ENCODE peak calls at places on chromosome 12, in four cellular contexts. G is MM.1S, D is OCI-LY7, I is Karpas-422. L is an unnamed sample.

GRCh38 chr12:77354766-77355362 is 289.5 kb upstream of the E2F7 start:
- DNase-seq in G (no peak), D (no peak), I (no peak), L (no peak)

GRCh38 chr12:25249951-25250738 is 584 bp downstream of the KRAS start:
- DNase-seq in G (peak; percentile 84), D (peak; percentile 67), I (peak; percentile 72), L (no peak)

GRCh38 chr12:3141339-3142321 is 64.5 kb downstream of the TSPAN9 start:
- DNase-seq in G (no peak), D (no peak), I (no peak), L (no peak)

GRCh38 chr12:67256649-67257048 is 12.5 kb upstream of the CAND1 start:
- DNase-seq in G (no peak), D (no peak), I (no peak), L (no peak)

GRCh38 chr12:85568395-85569103 is 267.7 kb downstream of the RASSF9 start:
- DNase-seq in G (no peak), D (no peak), I (no peak), L (no peak)

GRCh38 chr12:12474931-12475485 is 87.7 kb downstream of the DUSP16 start:
- DNase-seq in G (no peak), D (no peak), I (no peak), L (no peak)

GRCh38 chr12:26188132-26188531 is 7.2 kb upstream of the SSPN start:
- DNase-seq in G (no peak), D (no peak), I (peak; percentile 33), L (no peak)

GRCh38 chr12:54926246-54926645 is 58.3 kb downstream of the TESPA1 start:
- DNase-seq in G (no peak), D (no peak), I (no peak), L (no peak)

GRCh38 chr12:122174155-122174845 is at the start of gene IL31:
- DNase-seq in G (no peak), D (no peak), I (no peak), L (no peak)

GRCh38 chr12:50520808-50521207 is 16.0 kb downstream of the DIP2B start:
- DNase-seq in G (no peak), D (no peak), I (no peak), L (no peak)

GRCh38 chr12:57051011-57051410 is 1.1 kb upstream of the MYO1A start:
- DNase-seq in G (no peak), D (no peak), I (no peak), L (no peak)

GRCh38 chr12:75170786-75171185 is 38.9 kb downstream of the KCNC2 start:
- DNase-seq in G (peak; percentile 61), D (no peak), I (no peak), L (no peak)

GRCh38 chr12:95674631-95675030 is 115.9 kb downstream of the NTN4 start:
- DNase-seq in G (no peak), D (no peak), I (no peak), L (no peak)

GRCh38 chr12:132672116-132672515 is 15.0 kb downstream of the POLE start:
- DNase-seq in G (no peak), D (no peak), I (no peak), L (no peak)

GRCh38 chr12:85920324-85920947 is 46.3 kb downstream of the NTS start:
- DNase-seq in G (peak; percentile 66), D (peak; percentile 49), I (peak; percentile 75), L (no peak)

GRCh38 chr12:53239643-53240258 is 7.7 kb upstream of the RARG start:
- DNase-seq in G (no peak), D (no peak), I (no peak), L (no peak)

GRCh38 chr12:92844147-92844763 is 84.8 kb downstream of the EEA1 start:
- DNase-seq in G (no peak), D (no peak), I (no peak), L (no peak)

DNA sequence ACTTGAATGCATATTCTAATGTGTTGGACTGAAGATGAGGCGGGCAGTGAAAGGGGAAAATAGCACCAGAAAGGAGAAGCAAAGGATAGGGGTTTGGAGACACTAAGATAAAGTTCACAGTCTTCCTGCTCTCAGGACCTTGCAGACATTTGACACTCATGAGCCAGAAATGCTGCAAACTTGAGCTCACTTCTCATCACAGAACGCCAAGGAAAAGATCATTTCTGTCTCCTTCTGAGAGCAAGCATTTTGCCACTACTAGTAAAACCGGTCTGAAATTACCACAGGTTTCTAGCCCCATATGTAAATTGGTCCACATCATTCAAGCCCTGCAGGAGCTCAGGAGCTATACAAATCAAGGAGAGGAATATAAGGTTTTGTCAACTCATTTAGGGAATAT is 44.6 kb upstream of the ANO2 start:
- DNase-seq in G (no peak), D (no peak), I (no peak), L (no peak)
- H3K4me1 ChIP-seq in G (no peaks in the 10 kb centered on the region), D (no peaks in the 10 kb centered on the region), I (peaks cover 6% of the 10 kb centered on the region), L (no peaks in the 10 kb centered on the region)

DNA sequence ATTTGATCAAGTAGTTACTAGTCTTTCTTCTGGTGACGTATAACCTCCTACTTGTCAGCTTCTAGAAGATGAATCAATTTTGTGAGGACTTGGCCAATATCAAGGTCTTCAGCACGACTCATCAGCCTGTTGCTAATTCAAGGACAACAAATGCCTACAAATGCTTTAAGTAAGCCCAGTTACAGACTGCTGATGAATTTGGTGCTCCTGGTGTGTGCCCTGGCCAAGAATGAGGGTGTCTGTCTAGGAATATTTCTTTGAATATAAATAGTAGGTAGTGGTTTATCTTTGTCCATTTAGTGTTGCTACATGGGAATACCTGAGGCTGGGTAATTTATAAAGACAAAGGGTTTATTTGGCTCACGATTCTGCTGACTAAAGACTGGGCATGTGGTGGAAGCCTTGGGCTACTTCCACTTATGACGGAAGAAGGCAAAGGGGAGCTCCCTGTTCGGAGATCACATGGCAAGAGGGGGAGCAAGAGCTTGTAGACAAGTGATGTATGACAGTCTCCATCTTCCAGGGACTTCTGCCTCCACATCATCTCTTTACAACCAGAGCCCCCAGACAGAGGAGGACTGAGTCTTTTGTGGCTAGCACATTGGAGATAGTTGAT is 180.2 kb downstream of the CRADD start:
- DNase-seq in G (no peak), D (no peak), I (no peak), L (no peak)
- H3K4me2 ChIP-seq in G (no peak overlapping the region), D (no peak overlapping the region), I (no peak overlapping the region), L (no peak overlapping the region)

DNA sequence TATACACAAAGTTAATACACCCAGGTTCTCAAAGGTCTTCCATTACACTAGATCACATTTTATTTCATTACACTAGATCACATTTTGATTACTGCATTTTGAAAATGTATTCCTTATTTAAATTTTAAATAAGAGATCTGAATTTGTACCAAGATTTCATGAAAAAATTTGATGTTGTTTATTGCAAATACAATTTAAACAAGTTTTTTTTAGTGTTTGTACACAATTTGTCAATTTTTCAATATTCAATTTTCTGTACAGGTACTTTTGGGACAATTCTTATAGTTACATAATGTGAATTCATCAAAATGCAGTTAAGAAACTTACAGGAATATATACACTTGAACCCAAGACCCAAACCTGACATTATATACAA is 14.3 kb downstream of the SLC38A2 start:
- DNase-seq in G (no peak), D (no peak), I (no peak), L (no peak)
- H3K9me2 ChIP-seq in G (no peaks in the 10 kb centered on the region), D (no peaks in the 10 kb centered on the region), I (no peaks in the 10 kb centered on the region), L (no peaks in the 10 kb centered on the region)

DNA sequence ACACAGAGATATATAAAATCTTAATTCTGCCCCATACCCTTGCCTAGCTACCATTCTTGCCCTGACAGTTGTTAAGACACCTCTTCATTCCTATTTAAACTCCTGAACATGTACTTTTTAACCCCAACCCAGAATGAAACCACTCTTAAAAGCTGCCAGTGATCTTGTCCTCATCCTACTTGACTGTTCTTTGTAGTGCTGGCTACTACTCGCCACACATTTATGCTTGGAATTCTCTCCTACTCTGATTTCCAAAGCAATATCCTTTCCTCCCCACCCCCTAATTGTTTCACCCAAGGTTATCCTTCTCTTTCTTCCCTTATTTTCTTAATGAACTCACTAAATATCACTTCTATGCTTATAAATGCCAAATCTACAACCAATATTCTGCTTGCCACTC is 4.1 kb downstream of the NFYB start:
- DNase-seq in G (no peak), D (no peak), I (no peak), L (no peak)
- H3K4me1 ChIP-seq in G (peaks cover 18% of the 10 kb centered on the region), D (peaks cover 30% of the 10 kb centered on the region), I (peaks cover 40% of the 10 kb centered on the region), L (peaks cover 25% of the 10 kb centered on the region)

GRCh38 chr12:104374806-104375205 is 71.3 kb downstream of the EID3 start:
- DNase-seq in G (no peak), D (no peak), I (no peak), L (no peak)

GRCh38 chr12:104370989-104371870 is 67.7 kb downstream of the EID3 start:
- DNase-seq in G (no peak), D (no peak), I (no peak), L (peak; percentile 95)

GRCh38 chr12:104372048-104372720 is 68.6 kb downstream of the EID3 start:
- DNase-seq in G (no peak), D (no peak), I (no peak), L (peak; percentile 32)

GRCh38 chr12:104374071-104374470 is 70.5 kb downstream of the EID3 start:
- DNase-seq in G (no peak), D (no peak), I (no peak), L (peak; percentile 76)

GRCh38 chr12:104372721-104373335 is 69.3 kb downstream of the EID3 start:
- DNase-seq in G (no peak), D (no peak), I (no peak), L (no peak)
- H3K4me2 ChIP-seq in G (no peak overlapping the region), D (no peak overlapping the region), I (no peak overlapping the region), L (no peak overlapping the region)

L was measured in PC-9.